ENCODE peak calls at places on chromosomes 12 and 14, in five cellular contexts. V is DMS153, R is Caki2, E is pancreas, G is AG09319. D is an unnamed sample.

GRCh38 chr14:91396959-91397815 is 20.4 kb downstream of the CCDC88C start:
- DNase-seq in V (peak; percentile 63), R (no peak), E (peak; percentile 73), G (no peak), D (no peak)

GRCh38 chr14:22386924-22387775 is 201.9 kb downstream of the DAD1 start:
- DNase-seq in V (peak; percentile 7), R (peak; percentile 60), E (no peak), G (peak; percentile 35), D (peak; percentile 58)

GRCh38 chr12:126567016-126567415 is 1501.8 kb downstream of the AACS start:
- DNase-seq in V (no peak), R (no peak), E (no peak), G (no peak), D (no peak)

GRCh38 chr14:70789361-70789760 is 20.0 kb downstream of the MAP3K9 start:
- DNase-seq in V (no peak), R (no peak), E (no peak), G (no peak), D (peak; percentile 29)

GRCh38 chr14:101628471-101628966 is 67.2 kb downstream of the DIO3 start:
- DNase-seq in V (peak; percentile 16), R (peak; percentile 57), E (peak; percentile 93), G (peak; percentile 27), D (peak; percentile 53)

GRCh38 chr12:48815281-48816110 is 2.8 kb upstream of the CACNB3 start:
- DNase-seq in V (peak; percentile 82), R (peak; percentile 88), E (peak; percentile 85), G (peak; percentile 61), D (peak; percentile 90)

GRCh38 chr12:56029666-56030293 is 8.9 kb downstream of the IKZF4 start:
- DNase-seq in V (no peak), R (peak; percentile 44), E (no peak), G (no peak), D (peak; percentile 78)

GRCh38 chr12:34218193-34219045 is 196.1 kb downstream of the ALG10 start:
- DNase-seq in V (peak; percentile 32), R (peak; percentile 64), E (peak; percentile 79), G (no peak), D (peak; percentile 85)

GRCh38 chr12:107492393-107493134 is 193.0 kb upstream of the PWP1 start:
- DNase-seq in V (peak; percentile 19), R (peak; percentile 50), E (no peak), G (no peak), D (no peak)

GRCh38 chr14:76589246-76589645 is 172.0 kb upstream of the VASH1 start:
- DNase-seq in V (no peak), R (no peak), E (no peak), G (no peak), D (no peak)

GRCh38 chr14:77645520-77646230 is 29.2 kb upstream of the SPTLC2 start:
- DNase-seq in V (no peak), R (no peak), E (no peak), G (no peak), D (no peak)

GRCh38 chr14:61476737-61477410 is 155.5 kb downstream of the PRKCH start:
- DNase-seq in V (no peak), R (peak; percentile 35), E (no peak), G (peak; percentile 88), D (no peak)

GRCh38 chr12:33832900-33833299 is 189.4 kb upstream of the ALG10 start:
- DNase-seq in V (no peak), R (no peak), E (no peak), G (no peak), D (no peak)